ENCODE peak calls at places on chromosomes 16 and 17, in seven cellular contexts. D, A, G, L, I, S and O are unnamed samples.

GRCh38 chr17:33732116-33732515 is 439.0 kb upstream of the ASIC2 start:
- DNase-seq in D (no peak), A (peak; percentile 21), G (no peak), L (no peak), I (no peak), S (peak; percentile 55), O (peak; percentile 2)

GRCh38 chr17:64992325-64992802 is 64.2 kb downstream of the GNA13 start:
- DNase-seq in D (no peak), A (peak; percentile 49), G (peak; percentile 6), L (no peak), I (no peak), S (no peak), O (no peak)

GRCh38 chr17:13725286-13725990 is 123.7 kb upstream of the HS3ST3A1 start:
- DNase-seq in D (no peak), A (peak; percentile 36), G (peak; percentile 68), L (no peak), I (no peak), S (no peak), O (no peak)

GRCh38 chr17:18038149-18038850 is 668 bp downstream of the ATPAF2 start:
- DNase-seq in D (no peak), A (peak; percentile 83), G (no peak), L (no peak), I (no peak), S (peak; percentile 68), O (peak; percentile 56)

GRCh38 chr16:67666538-67667433 is at the start of the genes C16orf86 and ENKD1:
- DNase-seq in D (peak; percentile 88), A (peak; percentile 92), G (peak; percentile 70), L (peak; percentile 93), I (peak; percentile 57), S (peak; percentile 94), O (peak; percentile 90)

GRCh38 chr17:39062846-39063680 is 88.4 kb downstream of the PLXDC1 start:
- DNase-seq in D (no peak), A (no peak), G (peak; percentile 24), L (no peak), I (no peak), S (no peak), O (no peak)

GRCh38 chr17:43667506-43668438 is 6.0 kb upstream of the MEOX1 start:
- DNase-seq in D (no peak), A (no peak), G (peak; percentile 45), L (no peak), I (no peak), S (no peak), O (no peak)

GRCh38 chr17:83151442-83152220 is 72.2 kb downstream of the METRNL start:
- DNase-seq in D (no peak), A (no peak), G (peak; percentile 75), L (no peak), I (no peak), S (peak; percentile 81), O (no peak)

GRCh38 chr16:56260378-56260987 is 69.2 kb downstream of the GNAO1 start:
- DNase-seq in D (no peak), A (no peak), G (no peak), L (no peak), I (no peak), S (peak; percentile 56), O (no peak)

GRCh38 chr16:8718753-8719386 is 44.5 kb downstream of the ABAT start:
- DNase-seq in D (no peak), A (no peak), G (no peak), L (no peak), I (no peak), S (no peak), O (no peak)

GRCh38 chr16:86374603-86375002 is 135.7 kb upstream of the FOXF1 start:
- DNase-seq in D (no peak), A (no peak), G (no peak), L (no peak), I (no peak), S (no peak), O (no peak)

GRCh38 chr16:48029768-48030167 is 126.0 kb downstream of the ABCC12 start:
- DNase-seq in D (no peak), A (no peak), G (no peak), L (no peak), I (no peak), S (no peak), O (no peak)

GRCh38 chr17:39209317-39210092 is 9.4 kb downstream of the RPL19 start:
- DNase-seq in D (peak; percentile 68), A (peak; percentile 75), G (peak; percentile 69), L (peak; percentile 43), I (peak; percentile 35), S (peak; percentile 86), O (no peak)

GRCh38 chr16:12470311-12471229 is 333.1 kb downstream of the CPPED1 start:
- DNase-seq in D (peak; percentile 69), A (no peak), G (peak; percentile 39), L (no peak), I (no peak), S (no peak), O (no peak)

GRCh38 chr16:84411768-84412167 is 43.4 kb downstream of the ATP2C2 start:
- DNase-seq in D (no peak), A (no peak), G (no peak), L (no peak), I (no peak), S (no peak), O (no peak)

GRCh38 chr16:48366165-48367093 is 18.8 kb downstream of the SIAH1 start:
- DNase-seq in D (no peak), A (peak; percentile 86), G (peak; percentile 92), L (peak; percentile 59), I (peak; percentile 16), S (peak; percentile 72), O (peak; percentile 81)

GRCh38 chr17:37176683-37177082 is 199.1 kb upstream of the C17orf78 start:
- DNase-seq in D (no peak), A (no peak), G (peak; percentile 44), L (no peak), I (no peak), S (no peak), O (no peak)

DNA sequence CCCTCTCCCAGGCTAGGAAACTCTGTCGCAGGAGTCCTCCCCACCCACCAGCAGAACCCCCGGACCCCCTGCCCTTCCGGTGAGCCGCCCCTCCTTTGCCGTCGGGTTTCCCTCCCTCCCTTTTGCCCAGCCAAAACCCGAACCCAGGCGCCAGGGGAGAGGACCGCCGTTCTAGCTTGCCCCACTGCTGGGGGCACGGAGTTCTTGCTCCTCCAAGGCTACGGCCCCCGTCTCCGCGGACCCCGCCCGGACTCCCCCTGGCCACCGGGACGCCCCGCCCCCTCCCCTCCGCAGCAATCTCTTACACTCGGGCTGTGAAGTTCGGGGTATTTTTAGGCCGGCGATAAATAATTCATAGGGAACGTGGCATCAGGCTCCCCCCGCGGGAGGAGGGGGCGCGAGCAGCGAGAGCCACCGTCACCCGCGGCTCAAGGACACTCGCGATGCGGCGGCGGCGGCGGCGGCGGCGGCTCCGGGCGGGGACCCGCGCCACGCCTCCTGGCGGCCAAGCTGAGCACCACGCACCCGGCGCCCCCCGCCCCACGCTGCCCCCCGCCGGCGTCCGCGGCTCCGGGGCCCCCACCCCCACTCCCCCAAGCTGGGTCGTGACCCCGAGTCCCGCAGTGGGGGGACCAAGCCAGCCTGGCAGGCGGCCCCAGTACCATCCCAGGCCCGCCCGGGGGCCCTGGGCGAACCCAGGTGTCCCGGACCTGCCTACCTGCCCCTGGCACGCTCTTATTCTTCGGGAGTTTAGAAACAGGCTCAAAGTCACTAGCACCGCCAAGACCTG is at the start of gene GRIN2C:
- DNase-seq in D (no peak), A (no peak), G (no peak), L (no peak), I (no peak), S (peak; percentile 71), O (no peak)
- TF ChIP-seq CTCF in D (peak; percentile 33), A (no peak), G (no peak), L (peak; percentile 43), I (peak; percentile 34), S (peak; percentile 75), O (peak; percentile 27)

DNA sequence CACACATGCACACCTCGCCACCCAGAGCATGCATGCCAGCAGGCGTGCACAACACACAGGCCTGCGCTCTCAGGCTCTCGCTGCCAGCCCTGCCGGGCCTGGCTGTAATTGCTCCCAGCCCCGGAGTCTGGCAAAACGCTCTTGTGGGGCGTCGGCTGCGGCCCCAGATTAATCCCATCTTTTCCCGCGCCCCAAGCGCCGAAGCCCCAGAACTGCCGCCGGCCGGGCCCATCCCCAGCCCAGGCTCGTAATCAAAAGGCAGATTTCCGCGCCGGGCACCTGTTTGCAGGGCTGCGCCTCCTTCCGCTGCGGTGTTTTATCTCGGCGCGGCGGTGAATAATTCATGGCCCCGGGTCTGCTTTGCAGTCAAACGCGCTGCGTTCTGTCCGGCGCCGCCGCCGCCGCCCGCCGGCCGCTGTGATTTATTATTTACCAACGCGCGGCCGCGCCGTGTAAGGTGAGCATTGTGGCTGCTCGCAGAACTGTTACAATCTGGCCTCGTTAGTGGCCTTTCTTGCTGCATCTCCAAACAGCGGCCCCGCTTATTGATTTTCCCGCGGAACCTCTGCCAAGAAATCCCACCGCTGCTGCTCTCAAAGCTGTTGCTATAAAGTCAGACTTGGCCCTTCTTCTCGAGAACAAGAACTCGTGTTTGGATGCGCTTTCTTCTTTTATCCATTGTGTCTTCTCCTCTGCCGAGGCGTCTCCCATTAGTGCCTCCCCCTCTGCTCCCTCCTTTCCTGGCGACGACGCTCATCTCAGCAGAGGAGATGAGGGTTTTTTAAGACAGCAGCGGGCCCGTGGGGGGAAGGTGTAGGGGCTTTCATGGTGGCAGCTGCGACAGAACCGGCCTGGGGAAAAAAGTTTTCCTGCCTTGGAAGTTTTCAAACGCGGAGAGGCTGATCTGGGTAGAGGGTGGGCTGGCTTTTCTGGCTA is 126.2 kb downstream of the IRX5 start:
- DNase-seq in D (no peak), A (no peak), G (no peak), L (no peak), I (no peak), S (peak; percentile 90), O (no peak)
- H3K4me3 ChIP-seq in D (peak overlapping the region; percentile 50), A (no peak overlapping the region), G (no peak overlapping the region), L (no peak overlapping the region), I (no peak overlapping the region), S (peak overlapping the region; percentile 75), O (no peak overlapping the region)

DNA sequence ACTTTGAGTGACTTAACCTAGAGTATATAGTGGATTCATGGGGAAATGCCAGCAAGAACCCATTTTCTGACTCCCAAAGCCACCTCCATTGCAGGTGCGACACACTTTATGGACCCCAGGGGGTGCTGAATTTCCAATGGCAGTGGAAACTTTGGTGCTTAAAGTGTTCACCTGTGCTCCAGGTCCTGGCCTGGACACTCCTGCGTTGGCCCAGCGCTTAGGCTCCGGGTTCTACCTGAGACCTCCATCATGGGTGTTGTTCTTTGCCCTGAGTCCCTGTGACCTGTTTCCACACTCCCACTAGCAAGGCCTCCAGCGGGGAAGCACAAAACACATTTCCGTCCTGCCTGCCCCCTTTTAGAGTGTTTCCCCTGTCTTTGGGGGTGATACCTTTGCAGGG is 3.0 kb downstream of the CCNF start:
- DNase-seq in D (no peak), A (no peak), G (no peak), L (no peak), I (no peak), S (no peak), O (no peak)
- TF ChIP-seq CTCF in D (no peak), A (no peak), G (peak; percentile 29), L (no peak), I (no peak), S (peak; percentile 35), O (no peak)

DNA sequence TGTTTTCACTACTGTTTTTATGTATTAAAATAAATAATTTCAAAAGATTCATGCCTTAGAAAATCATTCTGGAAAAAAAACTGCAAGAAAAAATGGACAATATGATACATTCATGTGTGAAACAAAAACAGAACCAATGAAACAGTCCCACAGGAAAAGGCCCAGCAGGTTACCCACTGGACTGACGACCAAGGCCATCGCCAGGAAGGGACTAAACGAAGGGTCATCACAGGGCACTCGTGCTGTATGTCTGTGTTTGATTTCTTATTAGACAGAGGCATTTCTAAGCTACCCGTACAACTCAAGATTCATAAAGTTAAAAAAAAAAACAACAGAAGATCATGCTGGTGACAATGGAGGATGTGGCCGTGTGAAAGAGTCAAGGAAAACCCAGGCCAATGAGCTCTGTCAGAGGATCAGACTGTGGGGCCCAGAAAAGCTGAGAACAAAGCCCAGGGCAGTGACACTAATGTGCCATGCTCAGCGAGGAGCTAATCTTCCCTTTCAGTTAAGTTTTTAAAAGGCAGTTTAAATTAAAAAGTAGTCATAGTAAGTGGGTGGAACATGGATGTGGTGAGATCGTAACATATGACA is 31.8 kb downstream of the NSMCE1 start:
- DNase-seq in D (no peak), A (no peak), G (no peak), L (no peak), I (no peak), S (no peak), O (no peak)
- H3K4me3 ChIP-seq in D (no peak overlapping the region), A (no peak overlapping the region), G (no peak overlapping the region), L (no peak overlapping the region), I (no peak overlapping the region), S (no peak overlapping the region), O (peak overlapping the region; percentile 21)